ENCODE peak calls at places on chromosomes 6 and 20, in ten cellular contexts. J is HCT116, L is transverse colon, Z is tibial nerve, V is BJ, P is brain microvascular endothelial cell, S is psoas muscle, I is A549, Y is GM12865, G is pancreas. W is an unnamed sample.

GRCh38 chr6:145829950-145830349 is 15.4 kb upstream of the FBXO30 start:
- DNase-seq in V (no peak), Z (no peak), P (no peak), Y (no peak), S (no peak), J (no peak), G (no peak), L (no peak), I (no peak), W (no peak)

GRCh38 chr6:72386324-72386723 is 235.5 kb upstream of the KCNQ5 start:
- DNase-seq in I (no peak), Z (no peak), Y (peak; percentile 62), P (peak; percentile 18), J (no peak), V (no peak), L (no peak), G (no peak), S (no peak), W (no peak)

GRCh38 chr6:169370054-169370453 is 116.4 kb upstream of the THBS2 start:
- DNase-seq in J (no peak), P (no peak), Z (no peak), L (no peak), S (peak; percentile 30), V (no peak), I (no peak), G (no peak), Y (no peak), W (no peak)

GRCh38 chr6:32607263-32607987 is 17.8 kb upstream of the HLA-DRB1 start:
- DNase-seq in I (no peak), P (no peak), L (no peak), Y (peak; percentile 59), G (no peak), J (no peak), S (no peak), V (no peak), Z (no peak), W (no peak)

GRCh38 chr6:1029196-1029595 is 282.7 kb upstream of the FOXQ1 start:
- DNase-seq in S (no peak), Z (no peak), G (no peak), P (no peak), V (peak; percentile 63), J (no peak), Y (no peak), I (no peak), L (no peak), W (peak; percentile 53)

GRCh38 chr20:24609757-24610156 is 140.3 kb downstream of the SYNDIG1 start:
- DNase-seq in G (no peak), V (no peak), Y (no peak), I (no peak), Z (no peak), L (no peak), S (no peak), J (no peak), P (no peak), W (no peak)

GRCh38 chr6:162306616-162307015 is 420.9 kb downstream of the PRKN start:
- DNase-seq in L (no peak), J (no peak), Z (no peak), V (no peak), P (no peak), S (no peak), Y (no peak), I (no peak), G (no peak), W (peak; percentile 15)

GRCh38 chr20:25389858-25390537 is 637 bp downstream of the ABHD12 start:
- DNase-seq in I (peak; percentile 31), L (peak; percentile 50), P (no peak), S (peak; percentile 37), G (peak; percentile 50), Y (peak; percentile 30), Z (peak; percentile 13), J (no peak), V (no peak), W (no peak)

GRCh38 chr6:45557454-45557853 is 179.7 kb upstream of the SUPT3H start:
- DNase-seq in V (no peak), P (no peak), G (no peak), J (no peak), S (no peak), Z (no peak), L (no peak), I (no peak), Y (no peak), W (no peak)

GRCh38 chr6:166707045-166707444 is 80.0 kb upstream of the RPS6KA2 start:
- DNase-seq in Z (no peak), L (peak; percentile 24), S (peak; percentile 54), Y (peak; percentile 36), G (peak; percentile 56), P (peak; percentile 43), J (no peak), I (peak; percentile 29), V (no peak), W (no peak)

GRCh38 chr20:50744143-50744792 is 12.9 kb downstream of the PARD6B start:
- DNase-seq in G (peak; percentile 69), P (peak; percentile 84), I (peak; percentile 84), L (peak; percentile 68), J (peak; percentile 67), Y (no peak), V (peak; percentile 66), Z (no peak), S (peak; percentile 67), W (no peak)

GRCh38 chr6:166005401-166005845 is 162.2 kb downstream of the TBXT start:
- DNase-seq in G (peak; percentile 38), Z (no peak), J (no peak), V (no peak), S (peak; percentile 59), Y (no peak), L (no peak), I (peak; percentile 50), P (no peak), W (no peak)

GRCh38 chr6:74942130-74942529 is 263.7 kb downstream of the COL12A1 start:
- DNase-seq in S (no peak), Z (no peak), L (no peak), G (no peak), J (no peak), V (no peak), Y (no peak), P (no peak), I (no peak), W (no peak)

GRCh38 chr20:48983423-48984400 is 62.2 kb downstream of the ARFGEF2 start:
- DNase-seq in I (peak; percentile 38), G (peak; percentile 72), P (peak; percentile 79), V (peak; percentile 28), S (peak; percentile 20), L (no peak), Z (no peak), J (no peak), Y (no peak), W (peak; percentile 79)

GRCh38 chr6:156731436-156731835 is 45.7 kb upstream of the ARID1B start:
- DNase-seq in L (no peak), S (no peak), J (peak; percentile 63), Y (no peak), G (no peak), I (no peak), V (peak; percentile 19), P (peak; percentile 16), Z (no peak), W (no peak)

DNA sequence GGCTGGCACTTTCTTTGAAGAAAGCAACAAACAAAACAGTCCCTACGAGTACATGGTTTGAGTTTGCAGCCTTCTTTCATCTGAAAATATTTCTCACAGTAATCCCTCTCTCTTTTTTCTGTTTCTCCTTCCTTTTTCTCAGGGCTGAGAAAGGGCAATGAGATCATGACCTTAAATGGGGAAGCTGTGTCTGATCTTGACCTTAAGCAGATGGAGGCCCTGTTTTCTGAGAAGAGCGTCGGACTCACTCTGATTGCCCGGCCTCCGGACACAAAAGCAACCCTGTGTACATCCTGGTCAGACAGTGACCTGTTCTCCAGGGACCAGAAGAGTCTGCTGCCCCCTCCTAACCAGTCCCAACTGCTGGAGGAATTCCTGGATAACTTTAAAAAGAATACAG is 80.7 kb upstream of the CLDN20 start:
- DNase-seq in P (no peak), Z (no peak), L (no peak), I (no peak), S (no peak), Y (peak; percentile 86), G (no peak), J (no peak), V (no peak), W (no peak)
- H3K4me3 ChIP-seq in P (no peak overlapping the region), Z (no peak overlapping the region), L (no peak overlapping the region), I (no peak overlapping the region), S (no peak overlapping the region), Y (peak overlapping the region; percentile 90), G (no peak overlapping the region), J (no peak overlapping the region), V (no peak overlapping the region), W (no peak overlapping the region)

DNA sequence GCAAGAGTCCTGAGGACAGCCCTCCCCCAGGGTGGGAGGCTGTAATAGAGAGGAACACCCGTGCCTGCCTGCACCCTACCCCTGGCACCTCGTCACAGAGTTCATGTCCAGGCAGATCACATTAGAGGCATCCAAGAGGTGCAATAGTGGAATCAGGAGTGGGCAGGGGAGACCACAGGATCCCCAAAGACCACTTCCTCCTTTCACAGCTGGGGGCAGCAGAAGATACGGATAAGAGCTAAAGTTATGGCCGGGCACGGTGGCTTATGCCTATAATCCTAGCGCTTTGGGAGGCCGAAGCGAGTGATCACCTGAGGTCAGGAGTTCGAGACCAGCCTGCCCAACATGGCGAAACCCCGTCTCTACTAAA is 1.5 kb upstream of the CAPN11 start:
- DNase-seq in P (no peak), V (no peak), S (no peak), Z (no peak), J (no peak), L (no peak), I (no peak), Y (no peak), G (no peak), W (no peak)
- TF ChIP-seq CTCF in P (no peak), V (no peak), S (no peak), Z (no peak), J (no peak), L (no peak), I (no peak), Y (no peak), G (no peak), W (no peak)

DNA sequence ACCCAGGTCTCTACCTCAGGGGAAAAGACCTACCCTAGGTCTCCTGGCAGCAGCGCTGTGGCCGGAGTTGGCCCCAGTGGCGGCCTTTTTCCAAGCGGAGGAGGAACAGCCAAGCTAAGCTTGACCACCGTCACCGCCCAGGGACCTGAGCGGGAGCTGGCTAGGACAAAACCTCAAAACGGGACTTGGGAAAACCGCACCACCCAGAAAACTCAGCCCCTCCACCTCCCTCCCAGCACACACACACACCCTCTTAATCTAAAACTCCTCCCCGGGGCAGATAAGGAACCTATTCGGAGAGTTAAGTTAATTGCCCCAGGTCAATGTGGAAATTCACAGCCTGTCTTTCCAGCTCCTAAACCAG is 2.7 kb upstream of the TRERF1 start:
- DNase-seq in Y (no peak), J (no peak), S (peak; percentile 37), P (no peak), L (peak; percentile 36), G (no peak), I (no peak), Z (no peak), V (no peak), W (no peak)
- H3K4me3 ChIP-seq in Y (no peak overlapping the region), J (no peak overlapping the region), S (peak overlapping the region; percentile 76), P (no peak overlapping the region), L (peak overlapping the region; percentile 52), G (no peak overlapping the region), I (no peak overlapping the region), Z (no peak overlapping the region), V (no peak overlapping the region), W (no peak overlapping the region)

DNA sequence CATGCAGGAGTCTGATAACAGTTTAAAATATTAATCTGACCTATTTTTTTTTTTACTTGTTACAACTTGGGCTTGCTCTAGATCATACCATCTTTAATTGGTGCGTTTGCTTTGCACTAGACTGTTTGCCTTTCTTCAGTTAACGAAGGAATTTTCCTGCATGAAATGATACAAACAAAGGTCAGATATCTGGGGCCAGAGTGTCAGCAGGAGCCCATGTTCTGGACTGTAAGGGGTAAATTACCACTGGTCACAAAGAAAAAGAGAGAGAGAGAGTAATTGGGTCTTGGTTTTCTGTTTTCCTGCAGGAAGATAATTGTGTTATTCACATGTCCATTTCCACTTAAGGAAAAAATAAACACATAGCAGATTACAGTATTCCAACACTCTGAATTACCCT is 399.4 kb upstream of the MARCKS start:
- DNase-seq in P (no peak), L (no peak), J (no peak), Z (no peak), G (no peak), V (no peak), S (no peak), Y (no peak), I (no peak), W (no peak)
- TF ChIP-seq CTCF in P (no peak), L (no peak), J (no peak), Z (no peak), G (no peak), V (no peak), S (no peak), Y (no peak), I (no peak), W (no peak)

W was measured in epithelial cell of proximal tubule.